ENCODE peak calls at places on chromosomes 3 and 15, in five cellular contexts. P is coronary artery; L is globus pallidus; M is GM13976; T is stimulated activated CD8-positive, alpha-beta memory T cell treated with anti-CD3 and anti-CD28 coated beads, Interleukin-7, amount 100 ng/mL, for 1 hour. O is an unnamed sample.

GRCh38 chr15:40314723-40315276 is 7.1 kb upstream of the PLCB2 start:
- DNase-seq in T (no peak), L (no peak), P (no peak), M (no peak), O (no peak)

GRCh38 chr3:146542179-146542578 is 2.2 kb downstream of the PLSCR1 start:
- DNase-seq in P (no peak), M (no peak), L (no peak), T (no peak), O (no peak)

GRCh38 chr3:112459750-112460149 is 39.5 kb downstream of the BTLA start:
- DNase-seq in M (no peak), L (no peak), P (no peak), T (no peak), O (no peak)

GRCh38 chr3:100875239-100875638 is 118.0 kb downstream of the ABI3BP start:
- DNase-seq in P (no peak), T (no peak), L (no peak), M (no peak), O (no peak)

GRCh38 chr3:64354956-64355355 is 129.7 kb upstream of the PRICKLE2 start:
- DNase-seq in T (no peak), P (no peak), M (no peak), L (no peak), O (no peak)

GRCh38 chr15:94206463-94207167 is 24.7 kb upstream of the MCTP2 start:
- DNase-seq in T (no peak), P (no peak), M (no peak), L (no peak), O (no peak)

GRCh38 chr3:114644372-114644771 is 350.5 kb downstream of the TIGIT start:
- DNase-seq in L (no peak), P (no peak), M (no peak), T (no peak), O (no peak)

GRCh38 chr3:49222002-49222401 is 50.6 kb downstream of the KLHDC8B start:
- DNase-seq in L (no peak), P (no peak), M (no peak), T (no peak), O (no peak)

GRCh38 chr15:23395030-23395692 is 40.6 kb downstream of the GOLGA8S start:
- DNase-seq in P (no peak), T (no peak), M (no peak), L (no peak), O (no peak)

GRCh38 chr3:126556637-126557414 is 1.9 kb downstream of the C3orf22 start:
- DNase-seq in T (no peak), M (no peak), L (no peak), P (no peak), O (no peak)

GRCh38 chr15:29821416-29822099 is 710 bp downstream of the TJP1 start:
- DNase-seq in M (peak; percentile 45), L (peak; percentile 65), T (no peak), P (peak; percentile 89), O (peak; percentile 88)

GRCh38 chr3:38317186-38317759 is 29.3 kb upstream of the XYLB start:
- DNase-seq in T (no peak), M (no peak), P (no peak), L (no peak), O (no peak)

GRCh38 chr3:189132901-189133300 is 38.9 kb upstream of the TPRG1 start:
- DNase-seq in M (no peak), P (no peak), L (no peak), T (no peak), O (no peak)

GRCh38 chr15:31361764-31362120 is 35.1 kb downstream of the KLF13 start:
- DNase-seq in L (no peak), P (no peak), T (no peak), M (no peak), O (no peak)

GRCh38 chr15:86178845-86179244 is 99.2 kb downstream of the AGBL1 start:
- DNase-seq in M (no peak), P (no peak), L (no peak), T (no peak), O (no peak)

GRCh38 chr3:133996251-133996661 is 33.5 kb downstream of the SLCO2A1 start:
- DNase-seq in P (peak; percentile 31), L (no peak), M (no peak), T (no peak), O (peak; percentile 60)

GRCh38 chr3:11145888-11146287 is 8.4 kb upstream of the HRH1 start:
- DNase-seq in T (no peak), M (no peak), L (no peak), P (no peak), O (no peak)

GRCh38 chr3:142586803-142587406 is 8.4 kb upstream of the ATR start:
- DNase-seq in M (no peak), T (no peak), L (peak; percentile 51), P (no peak), O (no peak)

GRCh38 chr3:171011536-171012336 is 14.8 kb downstream of the SLC2A2 start:
- DNase-seq in L (no peak), M (no peak), T (no peak), P (no peak), O (no peak)